ENCODE peak calls at places on chromosomes 16 and 17, in nine cellular contexts. Z is spleen, R is HCT116, M is ovary, U is astrocyte, H is neural progenitor cell, G is left ventricle myocardium inferior, B is tibial artery, C is fibroblast of lung. X is an unnamed sample.

GRCh38 chr16:86033016-86033474 is 134.1 kb downstream of the IRF8 start:
- DNase-seq in Z (no peak), R (no peak), M (no peak), U (peak; percentile 28), H (peak; percentile 78), G (no peak), B (peak; percentile 57), C (peak; percentile 6), X (no peak)

GRCh38 chr16:25108054-25108453 is 3.5 kb upstream of the LCMT1 start:
- DNase-seq in Z (peak; percentile 82), R (no peak), M (no peak), U (no peak), H (no peak), G (no peak), B (no peak), C (no peak), X (no peak)

GRCh38 chr16:2122429-2122828 is 13.3 kb downstream of the PKD1 start:
- DNase-seq in Z (no peak), R (no peak), M (no peak), U (no peak), H (no peak), G (no peak), B (no peak), C (no peak), X (no peak)

GRCh38 chr16:87123356-87124001 is 193.7 kb downstream of the C16orf95 start:
- DNase-seq in Z (no peak), R (no peak), M (no peak), U (peak; percentile 76), H (no peak), G (no peak), B (peak; percentile 48), C (no peak), X (no peak)

GRCh38 chr16:11423315-11424117 is 78.3 kb downstream of the RMI2 start:
- DNase-seq in Z (no peak), R (no peak), M (no peak), U (no peak), H (no peak), G (no peak), B (no peak), C (no peak), X (no peak)

GRCh38 chr16:1331712-1332617 is 1.5 kb upstream of the BAIAP3 start:
- DNase-seq in Z (peak; percentile 93), R (peak; percentile 33), M (no peak), U (no peak), H (peak; percentile 85), G (peak; percentile 63), B (no peak), C (peak; percentile 32), X (peak; percentile 66)

GRCh38 chr17:38867179-38867994 is 2.5 kb upstream of the LASP1 start:
- DNase-seq in Z (no peak), R (no peak), M (peak; percentile 68), U (peak; percentile 41), H (peak; percentile 83), G (peak; percentile 58), B (peak; percentile 80), C (peak; percentile 79), X (peak; percentile 45)

GRCh38 chr16:17313085-17313611 is 157.6 kb downstream of the XYLT1 start:
- DNase-seq in Z (no peak), R (no peak), M (peak; percentile 80), U (peak; percentile 59), H (no peak), G (no peak), B (peak; percentile 88), C (peak; percentile 17), X (peak; percentile 25)

GRCh38 chr16:4298761-4299522 is 16.9 kb upstream of the GLIS2 start:
- DNase-seq in Z (no peak), R (peak; percentile 80), M (peak; percentile 81), U (peak; percentile 94), H (peak; percentile 48), G (peak; percentile 80), B (peak; percentile 84), C (peak; percentile 89), X (no peak)

GRCh38 chr16:84486126-84486525 is 18.3 kb downstream of the MEAK7 start:
- DNase-seq in Z (no peak), R (no peak), M (peak; percentile 16), U (no peak), H (no peak), G (no peak), B (no peak), C (no peak), X (no peak)

GRCh38 chr17:51035436-51035835 is 85.2 kb downstream of the SPAG9 start:
- DNase-seq in Z (no peak), R (no peak), M (no peak), U (peak; percentile 96), H (peak; percentile 40), G (no peak), B (no peak), C (peak; percentile 31), X (no peak)

GRCh38 chr16:68645494-68646388 is 631 bp downstream of the CDH3 start:
- DNase-seq in Z (no peak), R (no peak), M (peak; percentile 64), U (no peak), H (peak; percentile 86), G (no peak), B (no peak), C (no peak), X (no peak)

GRCh38 chr16:89191901-89192184 is 8.5 kb downstream of the SLC22A31 start:
- DNase-seq in Z (no peak), R (no peak), M (no peak), U (no peak), H (peak; percentile 1), G (no peak), B (no peak), C (no peak), X (no peak)
- H3K27me3 ChIP-seq in Z (no peaks in the 10 kb centered on the region), R (no peaks in the 10 kb centered on the region), M (no peaks in the 10 kb centered on the region), U (no peaks in the 10 kb centered on the region), H (peaks cover 67% of the 10 kb centered on the region), G (peaks cover 17% of the 10 kb centered on the region), B (peaks cover 38% of the 10 kb centered on the region), C (no peaks in the 10 kb centered on the region), X (no peaks in the 10 kb centered on the region)

DNA sequence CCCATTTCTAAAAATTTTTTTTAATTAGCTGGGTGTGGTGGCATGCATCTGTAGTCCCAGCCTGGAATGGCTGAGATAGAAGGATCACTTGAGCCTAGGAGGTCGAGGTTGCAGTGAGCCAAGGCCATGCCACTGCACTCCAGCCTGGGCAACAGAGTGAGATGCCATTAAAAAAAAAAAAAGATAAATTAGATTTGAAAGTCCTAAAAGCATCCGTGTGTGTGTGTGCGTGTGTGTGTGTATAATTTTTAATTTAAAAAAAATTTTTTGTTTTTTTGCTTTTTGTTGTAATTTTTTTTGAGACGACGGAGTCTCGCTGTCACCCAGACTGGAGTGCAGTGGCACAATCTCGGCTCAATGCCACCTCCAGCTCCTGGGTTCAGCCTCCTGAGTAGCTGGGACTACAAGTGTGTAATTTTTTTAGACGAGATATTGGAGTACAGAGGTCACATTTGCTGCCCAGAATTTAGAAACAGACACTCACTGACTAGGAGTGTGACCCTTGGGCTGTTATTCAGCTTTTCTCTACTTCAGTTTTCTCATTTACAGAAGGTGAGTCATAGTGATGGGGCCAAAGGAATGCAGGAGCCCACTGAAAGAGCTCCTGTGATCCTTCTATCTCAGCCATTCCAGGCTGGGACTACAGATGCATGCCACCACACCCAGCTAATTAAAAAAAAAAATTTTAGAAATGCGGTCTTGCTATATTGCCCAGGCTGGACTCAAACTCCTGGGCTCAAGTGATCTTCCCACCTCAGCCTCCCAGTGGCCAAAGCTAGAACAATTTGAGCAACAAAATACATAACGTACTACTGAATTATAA is 25.5 kb upstream of the TBX4 start:
- DNase-seq in Z (no peak), R (peak; percentile 73), M (no peak), U (peak; percentile 34), H (no peak), G (no peak), B (no peak), C (no peak), X (no peak)
- H3K4me3 ChIP-seq in Z (no peak overlapping the region), R (no peak overlapping the region), M (no peak overlapping the region), U (no peak overlapping the region), H (no peak overlapping the region), G (no peak overlapping the region), B (no peak overlapping the region), C (no peak overlapping the region), X (no peak overlapping the region)

GRCh38 chr16:14523632-14524031 is 106.4 kb downstream of the PARN start:
- DNase-seq in Z (no peak), R (no peak), M (no peak), U (no peak), H (peak; percentile 71), G (no peak), B (no peak), C (no peak), X (no peak)

GRCh38 chr16:14522617-14523135 is 107.4 kb downstream of the PARN start:
- DNase-seq in Z (no peak), R (no peak), M (no peak), U (no peak), H (no peak), G (no peak), B (no peak), C (no peak), X (no peak)

GRCh38 chr16:14525021-14525420 is 105.0 kb downstream of the PARN start:
- DNase-seq in Z (no peak), R (no peak), M (no peak), U (no peak), H (no peak), G (no peak), B (no peak), C (no peak), X (no peak)

GRCh38 chr16:14525596-14525995 is 104.5 kb downstream of the PARN start:
- DNase-seq in Z (no peak), R (no peak), M (no peak), U (no peak), H (no peak), G (no peak), B (no peak), C (no peak), X (no peak)

DNA sequence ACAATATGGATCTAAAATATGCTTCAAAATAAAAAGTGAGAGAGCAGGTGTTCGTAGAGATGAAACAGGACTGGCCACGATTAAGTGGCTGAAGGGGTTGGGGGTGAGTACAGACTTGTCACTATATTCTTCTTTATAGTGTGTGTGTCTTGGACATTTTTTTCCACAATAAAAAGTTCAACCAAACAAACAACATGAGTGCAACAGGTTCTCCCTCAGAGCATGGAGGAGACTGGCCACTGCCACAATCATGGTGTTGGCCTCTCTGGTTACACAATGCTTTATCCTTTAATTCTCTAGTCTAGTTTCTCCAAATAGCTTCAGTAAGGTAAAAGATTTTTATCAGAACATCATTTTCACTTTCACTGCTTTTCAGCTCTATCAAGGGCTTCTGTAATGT is 109.3 kb downstream of the PARN start:
- DNase-seq in Z (no peak), R (no peak), M (no peak), U (no peak), H (no peak), G (no peak), B (no peak), C (no peak), X (no peak)
- TF ChIP-seq CTCF in Z (no peak), R (no peak), M (no peak), U (no peak), H (no peak), G (no peak), B (no peak), C (no peak), X (no peak)

DNA sequence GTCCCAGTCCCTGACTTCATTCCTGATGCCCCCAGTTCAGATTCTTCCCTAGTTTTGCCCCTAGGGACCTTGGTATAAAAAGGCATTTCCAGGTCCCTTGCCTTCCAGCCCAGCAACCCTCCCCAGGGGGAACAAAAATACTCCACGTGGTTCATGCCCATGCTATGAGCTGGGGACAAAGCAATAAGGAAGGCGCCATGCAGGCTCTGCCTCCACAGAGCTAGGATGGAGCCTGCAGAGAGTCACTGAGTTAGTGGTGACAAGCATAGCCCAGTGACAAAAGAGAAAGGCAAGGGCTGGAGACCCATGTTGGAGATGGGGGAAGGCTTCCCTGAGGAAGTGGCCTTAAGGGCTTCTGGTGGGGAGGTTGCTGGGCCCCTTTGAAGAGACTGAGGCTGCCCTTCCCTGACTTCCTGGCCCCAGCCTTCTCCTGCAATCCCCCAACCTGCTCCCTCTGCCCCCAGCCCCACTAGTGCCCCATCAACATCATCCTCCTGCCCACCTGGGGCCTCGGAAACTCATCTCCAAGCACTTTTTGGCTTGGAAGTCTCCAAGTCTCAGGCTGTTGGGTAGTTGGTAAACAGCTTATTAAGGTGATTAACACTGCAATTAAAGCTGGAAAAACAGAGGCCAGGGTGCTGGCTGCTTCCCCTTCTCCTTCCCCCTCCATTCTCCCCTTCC is 9.6 kb downstream of the DLX3 start:
- DNase-seq in Z (peak; percentile 50), R (no peak), M (no peak), U (no peak), H (peak; percentile 9), G (no peak), B (no peak), C (no peak), X (no peak)
- H3K27me3 ChIP-seq in Z (peaks cover 13% of the 10 kb centered on the region), R (peaks cover 12% of the 10 kb centered on the region), M (no peaks in the 10 kb centered on the region), U (peaks cover 67% of the 10 kb centered on the region), H (peaks cover 50% of the 10 kb centered on the region), G (peaks cover 97% of the 10 kb centered on the region), B (peaks cover 47% of the 10 kb centered on the region), C (peaks cover 34% of the 10 kb centered on the region), X (peaks cover 62% of the 10 kb centered on the region)

X was measured in dorsolateral prefrontal cortex.